ENCODE peak calls at places on chromosomes 12 and 14, in five cellular contexts. One of them, this sample, is unnamed. For H3K4me1 and H3K9me3, the result is how much of the 10 kb centered on the place peaks cover.

GRCh38 chr12:106783515-106783914 is 9.0 kb downstream of the RIC8B start:
- DNase-seq in neural progenitor cell: no peak
- DNase-seq in endodermal cell: no peak
- DNase-seq in PC-3: no peak
- DNase-seq in fibroblast of lung: no peak
- DNase-seq in this sample: no peak

GRCh38 chr12:68405292-68405900 is 73.2 kb upstream of the MDM1 start:
- DNase-seq in neural progenitor cell: no peak
- DNase-seq in endodermal cell: no peak
- DNase-seq in PC-3: peak
- DNase-seq in fibroblast of lung: peak
- DNase-seq in this sample: no peak

GRCh38 chr12:69688496-69689427 is 10.3 kb downstream of the BEST3 start:
- DNase-seq in neural progenitor cell: peak
- DNase-seq in endodermal cell: peak
- DNase-seq in PC-3: peak
- DNase-seq in fibroblast of lung: peak
- DNase-seq in this sample: peak

GRCh38 chr14:51453869-51454268 is 197.8 kb upstream of the FRMD6 start:
- DNase-seq in neural progenitor cell: no peak
- DNase-seq in endodermal cell: no peak
- DNase-seq in PC-3: no peak
- DNase-seq in fibroblast of lung: no peak
- DNase-seq in this sample: peak

GRCh38 chr12:50058743-50059312 is 1.4 kb downstream of the ASIC1 start:
- DNase-seq in neural progenitor cell: no peak
- DNase-seq in endodermal cell: no peak
- DNase-seq in PC-3: no peak
- DNase-seq in fibroblast of lung: no peak
- DNase-seq in this sample: peak

GRCh38 chr12:26658991-26659390 is 174.0 kb downstream of the ITPR2 start:
- DNase-seq in neural progenitor cell: no peak
- DNase-seq in endodermal cell: no peak
- DNase-seq in PC-3: no peak
- DNase-seq in fibroblast of lung: peak
- DNase-seq in this sample: no peak

GRCh38 chr12:132071837-132072384 is 72.2 kb downstream of the DDX51 start:
- DNase-seq in neural progenitor cell: no peak
- DNase-seq in endodermal cell: no peak
- DNase-seq in PC-3: no peak
- DNase-seq in fibroblast of lung: no peak
- DNase-seq in this sample: no peak

GRCh38 chr14:68669644-68670343 is 123.1 kb downstream of the ZFP36L1 start:
- DNase-seq in neural progenitor cell: no peak
- DNase-seq in endodermal cell: peak
- DNase-seq in PC-3: no peak
- DNase-seq in fibroblast of lung: no peak
- DNase-seq in this sample: no peak

GRCh38 chr14:79831198-79831890 is 380.0 kb downstream of the DIO2 start:
- DNase-seq in neural progenitor cell: no peak
- DNase-seq in endodermal cell: no peak
- DNase-seq in PC-3: no peak
- DNase-seq in fibroblast of lung: peak
- DNase-seq in this sample: no peak

GRCh38 chr12:27233814-27234213 is 10.3 kb upstream of the STK38L start:
- DNase-seq in neural progenitor cell: no peak
- DNase-seq in endodermal cell: peak
- DNase-seq in PC-3: no peak
- DNase-seq in fibroblast of lung: no peak
- DNase-seq in this sample: no peak

GRCh38 chr14:77213657-77214016 is 32.0 kb downstream of the TMEM63C start:
- DNase-seq in neural progenitor cell: no peak
- DNase-seq in endodermal cell: no peak
- DNase-seq in PC-3: no peak
- DNase-seq in fibroblast of lung: no peak
- DNase-seq in this sample: no peak

GRCh38 chr12:85310456-85311076 is 30.5 kb downstream of the ALX1 start:
- DNase-seq in neural progenitor cell: no peak
- DNase-seq in endodermal cell: no peak
- DNase-seq in PC-3: peak
- DNase-seq in fibroblast of lung: peak
- DNase-seq in this sample: no peak

GRCh38 chr12:110373025-110373876 is 30.3 kb downstream of the ANAPC7 start:
- DNase-seq in neural progenitor cell: no peak
- DNase-seq in endodermal cell: no peak
- DNase-seq in PC-3: no peak
- DNase-seq in fibroblast of lung: no peak
- DNase-seq in this sample: no peak

GRCh38 chr14:40494483-40494882 is 1062.2 kb upstream of the FBXO33 start:
- DNase-seq in neural progenitor cell: peak
- DNase-seq in endodermal cell: no peak
- DNase-seq in PC-3: peak
- DNase-seq in fibroblast of lung: no peak
- DNase-seq in this sample: no peak

GRCh38 chr12:82047480-82047879 is 288.3 kb upstream of the PPFIA2 start:
- DNase-seq in neural progenitor cell: peak
- DNase-seq in endodermal cell: no peak
- DNase-seq in PC-3: no peak
- DNase-seq in fibroblast of lung: no peak
- DNase-seq in this sample: no peak

GRCh38 chr12:121156365-121156764 is 23.7 kb downstream of the P2RX7 start:
- DNase-seq in neural progenitor cell: no peak
- DNase-seq in endodermal cell: no peak
- DNase-seq in PC-3: no peak
- DNase-seq in fibroblast of lung: no peak
- DNase-seq in this sample: no peak

GRCh38 chr14:99945732-99946651 is 119.2 kb upstream of the EVL start:
- DNase-seq in neural progenitor cell: no peak
- DNase-seq in endodermal cell: no peak
- DNase-seq in PC-3: no peak
- DNase-seq in fibroblast of lung: no peak
- DNase-seq in this sample: peak

GRCh38 chr12:97940629-97941028 is 478.0 kb downstream of the RMST start:
- DNase-seq in neural progenitor cell: peak
- DNase-seq in endodermal cell: no peak
- DNase-seq in PC-3: no peak
- DNase-seq in fibroblast of lung: no peak
- DNase-seq in this sample: no peak

GRCh38 chr12:6608592-6609311 is 1.6 kb upstream of the CHD4 start:
- DNase-seq in neural progenitor cell: no peak
- DNase-seq in endodermal cell: peak
- DNase-seq in PC-3: no peak
- DNase-seq in fibroblast of lung: peak
- DNase-seq in this sample: no peak

GRCh38 chr12:132560831-132561783 is 49.3 kb downstream of the LRCOL1 start:
- DNase-seq in neural progenitor cell: peak
- DNase-seq in endodermal cell: peak
- DNase-seq in PC-3: peak
- DNase-seq in fibroblast of lung: peak
- DNase-seq in this sample: no peak

GRCh38 chr12:101707131-101707782 is 9.8 kb downstream of the CHPT1 start:
- DNase-seq in neural progenitor cell: no peak
- DNase-seq in endodermal cell: no peak
- DNase-seq in PC-3: peak
- DNase-seq in fibroblast of lung: no peak
- DNase-seq in this sample: no peak

GRCh38 chr12:22979854-22980253 is 354.9 kb downstream of the ETNK1 start:
- DNase-seq in neural progenitor cell: peak
- DNase-seq in endodermal cell: no peak
- DNase-seq in PC-3: no peak
- DNase-seq in fibroblast of lung: no peak
- DNase-seq in this sample: no peak

GRCh38 chr14:75229923-75230792 is 48.5 kb upstream of the FOS start:
- DNase-seq in neural progenitor cell: peak
- DNase-seq in endodermal cell: peak
- DNase-seq in PC-3: peak
- DNase-seq in fibroblast of lung: no peak
- DNase-seq in this sample: peak

GRCh38 chr12:116476227-116476852 is 82.8 kb upstream of the MAP1LC3B2 start:
- DNase-seq in neural progenitor cell: no peak
- DNase-seq in endodermal cell: no peak
- DNase-seq in PC-3: no peak
- DNase-seq in fibroblast of lung: peak
- DNase-seq in this sample: no peak

GRCh38 chr14:73775339-73776193 is 61.4 kb upstream of the PNMA1 start:
- DNase-seq in neural progenitor cell: no peak
- DNase-seq in endodermal cell: peak
- DNase-seq in PC-3: no peak
- DNase-seq in fibroblast of lung: no peak
- DNase-seq in this sample: no peak

GRCh38 chr14:73777420-73777819 is 63.2 kb upstream of the PNMA1 start:
- DNase-seq in neural progenitor cell: peak
- DNase-seq in endodermal cell: peak
- DNase-seq in PC-3: no peak
- DNase-seq in fibroblast of lung: no peak
- DNase-seq in this sample: no peak

GRCh38 chr14:73774671-73775070 is 60.5 kb upstream of the PNMA1 start:
- DNase-seq in neural progenitor cell: no peak
- DNase-seq in endodermal cell: peak
- DNase-seq in PC-3: no peak
- DNase-seq in fibroblast of lung: no peak
- DNase-seq in this sample: no peak

GRCh38 chr14:73774244-73774575 is 60.0 kb upstream of the PNMA1 start:
- DNase-seq in neural progenitor cell: no peak
- DNase-seq in endodermal cell: peak
- DNase-seq in PC-3: no peak
- DNase-seq in fibroblast of lung: no peak
- DNase-seq in this sample: no peak

DNA sequence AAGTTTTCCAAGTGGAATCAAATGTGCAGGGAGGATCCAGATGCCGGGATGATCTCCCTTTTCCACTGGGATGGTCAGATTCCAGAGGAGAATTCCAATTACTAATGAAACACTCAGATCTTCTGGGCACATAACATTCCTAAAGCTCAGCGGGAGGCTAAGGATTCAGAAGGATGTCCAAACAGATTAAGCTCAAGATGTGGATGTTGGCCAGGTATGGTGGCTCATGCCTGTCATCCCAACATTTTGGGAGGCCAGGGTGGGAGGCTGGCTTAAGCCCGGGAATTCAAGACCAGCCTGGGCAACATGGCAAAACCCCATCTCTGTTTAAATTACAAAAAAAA is 62.0 kb upstream of the PNMA1 start:
- DNase-seq in neural progenitor cell: no peak
- DNase-seq in endodermal cell: no peak
- DNase-seq in PC-3: no peak
- DNase-seq in fibroblast of lung: no peak
- DNase-seq in this sample: no peak
- H3K4me1 ChIP-seq in neural progenitor cell: under half
- H3K4me1 ChIP-seq in endodermal cell: under half
- H3K4me1 ChIP-seq in PC-3: under half
- H3K4me1 ChIP-seq in fibroblast of lung: under half
- H3K4me1 ChIP-seq in this sample: under half

GRCh38 chr12:125687820-125688219 is 622.6 kb downstream of the AACS start:
- DNase-seq in neural progenitor cell: no peak
- DNase-seq in endodermal cell: no peak
- DNase-seq in PC-3: no peak
- DNase-seq in fibroblast of lung: no peak
- DNase-seq in this sample: no peak

GRCh38 chr12:125684968-125685790 is 619.9 kb downstream of the AACS start:
- DNase-seq in neural progenitor cell: no peak
- DNase-seq in endodermal cell: no peak
- DNase-seq in PC-3: no peak
- DNase-seq in fibroblast of lung: no peak
- DNase-seq in this sample: no peak

GRCh38 chr12:125683748-125684381 is 618.6 kb downstream of the AACS start:
- DNase-seq in neural progenitor cell: peak
- DNase-seq in endodermal cell: peak
- DNase-seq in PC-3: no peak
- DNase-seq in fibroblast of lung: no peak
- DNase-seq in this sample: no peak

GRCh38 chr12:125687403-125687802 is 622.2 kb downstream of the AACS start:
- DNase-seq in neural progenitor cell: no peak
- DNase-seq in endodermal cell: no peak
- DNase-seq in PC-3: no peak
- DNase-seq in fibroblast of lung: no peak
- DNase-seq in this sample: no peak

DNA sequence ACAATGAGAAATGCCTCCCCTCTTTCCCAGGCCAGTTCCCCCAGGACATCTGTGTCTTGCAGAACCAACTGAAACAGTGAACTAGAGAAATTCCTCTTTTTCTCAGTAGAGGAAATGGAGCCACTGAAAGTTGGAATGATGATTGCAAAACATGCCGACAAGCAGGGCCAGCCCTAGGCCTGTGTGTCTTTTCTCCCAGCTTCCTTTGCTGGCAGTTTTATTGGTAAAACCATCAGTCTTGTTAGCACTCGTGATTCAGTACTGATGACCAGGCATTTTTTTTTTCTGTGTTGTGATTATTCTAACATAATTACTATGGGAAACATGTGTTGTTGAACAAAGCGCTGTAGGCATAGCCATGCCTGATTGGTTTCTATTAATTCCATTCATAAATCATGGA is 620.6 kb downstream of the AACS start:
- DNase-seq in neural progenitor cell: no peak
- DNase-seq in endodermal cell: no peak
- DNase-seq in PC-3: no peak
- DNase-seq in fibroblast of lung: no peak
- DNase-seq in this sample: no peak
- H3K9me3 ChIP-seq in neural progenitor cell: under half
- H3K9me3 ChIP-seq in endodermal cell: under half
- H3K9me3 ChIP-seq in PC-3: under half
- H3K9me3 ChIP-seq in fibroblast of lung: under half
- H3K9me3 ChIP-seq in this sample: under half

GRCh38 chr14:95299271-95299670 is 20.4 kb downstream of the CLMN start:
- DNase-seq in neural progenitor cell: no peak
- DNase-seq in endodermal cell: no peak
- DNase-seq in PC-3: no peak
- DNase-seq in fibroblast of lung: no peak
- DNase-seq in this sample: peak
- H3K4me3 ChIP-seq in neural progenitor cell: no peak
- H3K4me3 ChIP-seq in endodermal cell: no peak
- H3K4me3 ChIP-seq in PC-3: no peak
- H3K4me3 ChIP-seq in fibroblast of lung: no peak
- H3K4me3 ChIP-seq in this sample: no peak

GRCh38 chr14:93953263-93953662 is 23.1 kb downstream of the ASB2 start:
- DNase-seq in neural progenitor cell: peak
- DNase-seq in endodermal cell: peak
- DNase-seq in PC-3: no peak
- DNase-seq in fibroblast of lung: no peak
- DNase-seq in this sample: no peak
- H3K4me1 ChIP-seq in neural progenitor cell: under half
- H3K4me1 ChIP-seq in endodermal cell: under half
- H3K4me1 ChIP-seq in PC-3: under half
- H3K4me1 ChIP-seq in fibroblast of lung: under half
- H3K4me1 ChIP-seq in this sample: under half

GRCh38 chr14:20164462-20164861 is 25.8 kb downstream of the OR4N5 start:
- DNase-seq in neural progenitor cell: no peak
- DNase-seq in endodermal cell: no peak
- DNase-seq in PC-3: no peak
- DNase-seq in fibroblast of lung: no peak
- DNase-seq in this sample: no peak

GRCh38 chr14:20167091-20167490 is 23.6 kb upstream of the OR11G2 start:
- DNase-seq in neural progenitor cell: no peak
- DNase-seq in endodermal cell: no peak
- DNase-seq in PC-3: no peak
- DNase-seq in fibroblast of lung: no peak
- DNase-seq in this sample: no peak
- H3K9me3 ChIP-seq in neural progenitor cell: under half
- H3K9me3 ChIP-seq in endodermal cell: half or more
- H3K9me3 ChIP-seq in PC-3: under half
- H3K9me3 ChIP-seq in fibroblast of lung: under half
- H3K9me3 ChIP-seq in this sample: under half

GRCh38 chr12:46124848-46125619 is 134.7 kb upstream of the SCAF11 start:
- DNase-seq in neural progenitor cell: peak
- DNase-seq in endodermal cell: peak
- DNase-seq in PC-3: peak
- DNase-seq in fibroblast of lung: peak
- DNase-seq in this sample: no peak
- H3K4me3 ChIP-seq in neural progenitor cell: no peak
- H3K4me3 ChIP-seq in endodermal cell: no peak
- H3K4me3 ChIP-seq in PC-3: peak
- H3K4me3 ChIP-seq in fibroblast of lung: no peak
- H3K4me3 ChIP-seq in this sample: no peak

This sample was measured in RWPE2.